ENCODE peak calls at places on chromosomes 4 and X, in seven cellular contexts. G is left ventricle myocardium inferior, H is NB4, I is Right ventricle myocardium superior, M is posterior cingulate gyrus, Y is astrocyte of the spinal cord, A is adipocyte. R is an unnamed sample.

GRCh38 chrX:136292656-136293055 is 8.1 kb upstream of the ADGRG4 start:
- DNase-seq in M (no peak), G (no peak), Y (no peak), H (no peak), A (no peak), I (no peak), R (no peak)

GRCh38 chr4:183241771-183242170 is 78.3 kb downstream of the CLDN22 start:
- DNase-seq in Y (no peak), M (no peak), A (no peak), H (no peak), G (no peak), I (no peak), R (peak)

GRCh38 chr4:4831266-4831665 is 28.2 kb upstream of the MSX1 start:
- DNase-seq in G (no peak), M (no peak), A (no peak), I (no peak), Y (no peak), H (no peak), R (no peak)

GRCh38 chr4:106315476-106315967 is 487 bp downstream of the TBCK start:
- DNase-seq in G (no peak), H (peak), I (no peak), M (no peak), Y (peak), A (peak), R (peak)

GRCh38 chrX:16451331-16451730 is 198.6 kb upstream of the S100G start:
- DNase-seq in H (no peak), G (no peak), M (no peak), Y (no peak), I (no peak), A (peak), R (no peak)

GRCh38 chrX:152822383-152823086 is 8.0 kb downstream of the CETN2 start:
- DNase-seq in Y (no peak), I (no peak), G (no peak), H (no peak), A (no peak), M (peak), R (no peak)

GRCh38 chrX:151000901-151001301 is 17.8 kb downstream of the HMGB3 start:
- DNase-seq in I (no peak), G (no peak), Y (no peak), M (no peak), H (no peak), A (peak), R (no peak)

GRCh38 chr4:1500231-1500965 is 94.2 kb upstream of the NKX1-1 start:
- DNase-seq in Y (no peak), I (no peak), G (no peak), A (no peak), M (peak), H (no peak), R (no peak)

GRCh38 chr4:140372607-140373327 is 679 bp upstream of the SCOC start:
- DNase-seq in M (no peak), H (peak), I (no peak), A (peak), Y (peak), G (no peak), R (peak)

GRCh38 chr4:163540977-163541376 is 46.5 kb downstream of the TMA16 start:
- DNase-seq in A (peak), G (no peak), I (no peak), H (no peak), M (no peak), Y (peak), R (no peak)

GRCh38 chrX:126550816-126551215 is 1.8 kb downstream of the DCAF12L1 start:
- DNase-seq in M (no peak), I (no peak), Y (no peak), A (no peak), H (no peak), G (no peak), R (no peak)

GRCh38 chr4:32172761-32173160 is 1452.6 kb downstream of the PCDH7 start:
- DNase-seq in M (no peak), Y (peak), G (no peak), A (peak), H (no peak), I (no peak), R (no peak)

GRCh38 chrX:9647475-9647874 is 118.2 kb downstream of the GPR143 start:
- DNase-seq in G (no peak), M (no peak), A (no peak), I (no peak), Y (no peak), H (no peak), R (no peak)

GRCh38 chr4:99655315-99656081 is 2.1 kb downstream of the C4orf54 start:
- DNase-seq in M (no peak), A (peak), G (peak), I (peak), H (no peak), Y (peak), R (no peak)